ENCODE peak calls at places on chromosomes 3 and 15, in nine cellular contexts. M is cardiac fibroblast; S is CD8-positive, alpha-beta T cell; B is BJ; C is right cardiac atrium; Z is CD4-positive, alpha-beta memory T cell; V is osteoblast; E is epithelial cell of esophagus; T is cardiac muscle cell. L is an unnamed sample.

GRCh38 chr3:31105438-31106077 is 211.1 kb upstream of the GADL1 start:
- DNase-seq in E (peak; percentile 95), Z (no peak), T (peak; percentile 87), M (peak; percentile 82), S (no peak), V (peak; percentile 89), C (no peak), B (peak; percentile 76), L (no peak)

GRCh38 chr15:85743392-85744045 is 51.2 kb downstream of the KLHL25 start:
- DNase-seq in M (no peak), Z (no peak), V (no peak), E (no peak), T (no peak), B (no peak), S (no peak), C (no peak), L (no peak)

GRCh38 chr3:134640872-134641470 is 9.9 kb downstream of the KY start:
- DNase-seq in C (no peak), T (peak; percentile 71), S (no peak), E (peak; percentile 61), Z (no peak), B (no peak), M (peak; percentile 68), V (peak; percentile 91), L (no peak)

GRCh38 chr3:65666426-65667091 is 372.2 kb downstream of the MAGI1 start:
- DNase-seq in E (peak; percentile 59), V (no peak), Z (no peak), M (no peak), S (no peak), B (no peak), C (no peak), T (peak; percentile 11), L (no peak)

GRCh38 chr15:60340207-60340921 is 57.4 kb downstream of the ANXA2 start:
- DNase-seq in T (no peak), C (no peak), Z (no peak), E (peak; percentile 70), S (no peak), V (no peak), B (no peak), M (no peak), L (no peak)

GRCh38 chr3:66797916-66798560 is 200.1 kb upstream of the KBTBD8 start:
- DNase-seq in B (no peak), M (peak; percentile 52), V (peak; percentile 70), T (peak; percentile 74), E (peak; percentile 51), C (peak; percentile 56), Z (no peak), S (no peak), L (no peak)

GRCh38 chr3:150302246-150302645 is 105.9 kb upstream of the TSC22D2 start:
- DNase-seq in Z (no peak), B (no peak), S (no peak), V (no peak), T (no peak), C (no peak), M (no peak), E (no peak), L (no peak)

GRCh38 chr15:65249641-65250040 is 37.0 kb downstream of the PARP16 start:
- DNase-seq in S (no peak), Z (no peak), B (no peak), C (no peak), V (peak; percentile 38), T (no peak), M (no peak), E (no peak), L (peak; percentile 32)

DNA sequence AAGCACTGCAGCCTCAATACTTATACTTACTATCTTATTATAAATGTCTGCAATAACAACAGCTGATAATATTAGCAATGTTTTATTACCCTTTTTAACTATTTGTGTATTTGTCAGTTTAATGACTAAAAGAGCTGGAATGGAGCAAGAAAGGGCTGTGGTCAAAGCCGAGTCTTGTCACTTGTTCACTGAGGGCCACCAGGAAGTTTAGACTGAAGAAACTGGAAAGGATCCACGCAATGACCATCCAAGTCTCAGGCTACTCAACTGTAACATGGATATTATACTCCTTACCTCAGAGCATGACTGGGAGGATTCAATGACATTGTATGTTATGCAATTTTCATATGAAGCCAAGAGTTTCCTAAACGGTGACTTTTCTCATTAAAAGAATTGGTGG is 90.4 kb downstream of the TJP1 start:
- DNase-seq in C (no peak), V (no peak), B (no peak), Z (no peak), E (no peak), T (no peak), M (no peak), S (no peak), L (no peak)
- H3K4me3 ChIP-seq in C (no peak overlapping the region), V (no peak overlapping the region), B (no peak overlapping the region), Z (no peak overlapping the region), E (no peak overlapping the region), T (no peak overlapping the region), M (no peak overlapping the region), S (no peak overlapping the region), L (no peak overlapping the region)

GRCh38 chr3:196050597-196050996 is 31.3 kb downstream of the TFRC start:
- DNase-seq in Z (no peak), M (no peak), B (no peak), S (no peak), C (no peak), V (no peak), T (no peak), E (no peak), L (no peak)

GRCh38 chr3:196055683-196056270 is 26.1 kb downstream of the TFRC start:
- DNase-seq in C (no peak), B (no peak), V (no peak), T (peak; percentile 21), M (peak; percentile 5), S (no peak), Z (no peak), E (peak; percentile 8), L (no peak)

GRCh38 chr3:196055267-196055666 is 26.6 kb downstream of the TFRC start:
- DNase-seq in Z (no peak), B (no peak), M (no peak), S (no peak), E (no peak), T (no peak), V (no peak), C (no peak), L (no peak)

GRCh38 chr3:196051336-196052076 is 30.4 kb downstream of the TFRC start:
- DNase-seq in C (no peak), E (no peak), B (no peak), Z (no peak), V (no peak), S (no peak), M (no peak), T (no peak), L (no peak)

GRCh38 chr3:196053487-196053886 is 28.4 kb downstream of the TFRC start:
- DNase-seq in Z (no peak), B (no peak), T (no peak), M (no peak), E (no peak), S (no peak), C (no peak), V (no peak), L (no peak)
- H3K4me3 ChIP-seq in Z (no peak overlapping the region), B (no peak overlapping the region), T (no peak overlapping the region), M (no peak overlapping the region), E (no peak overlapping the region), S (no peak overlapping the region), C (no peak overlapping the region), V (no peak overlapping the region), L (no peak overlapping the region)

GRCh38 chr3:33128706-33129105 is 14.9 kb downstream of the CRTAP start:
- DNase-seq in V (peak; percentile 77), E (no peak), B (no peak), S (no peak), Z (no peak), C (no peak), T (peak; percentile 10), M (no peak), L (no peak)

GRCh38 chr3:33134026-33134625 is 20.3 kb downstream of the CRTAP start:
- DNase-seq in B (no peak), S (no peak), E (peak; percentile 67), T (no peak), Z (no peak), V (peak; percentile 81), C (no peak), M (no peak), L (no peak)

GRCh38 chr3:33132019-33132360 is 18.2 kb downstream of the CRTAP start:
- DNase-seq in E (no peak), M (no peak), S (no peak), Z (no peak), C (no peak), V (no peak), T (no peak), B (no peak), L (no peak)

GRCh38 chr3:33130144-33130543 is 16.3 kb downstream of the CRTAP start:
- DNase-seq in V (no peak), T (no peak), S (no peak), C (no peak), E (no peak), M (no peak), Z (no peak), B (no peak), L (no peak)

DNA sequence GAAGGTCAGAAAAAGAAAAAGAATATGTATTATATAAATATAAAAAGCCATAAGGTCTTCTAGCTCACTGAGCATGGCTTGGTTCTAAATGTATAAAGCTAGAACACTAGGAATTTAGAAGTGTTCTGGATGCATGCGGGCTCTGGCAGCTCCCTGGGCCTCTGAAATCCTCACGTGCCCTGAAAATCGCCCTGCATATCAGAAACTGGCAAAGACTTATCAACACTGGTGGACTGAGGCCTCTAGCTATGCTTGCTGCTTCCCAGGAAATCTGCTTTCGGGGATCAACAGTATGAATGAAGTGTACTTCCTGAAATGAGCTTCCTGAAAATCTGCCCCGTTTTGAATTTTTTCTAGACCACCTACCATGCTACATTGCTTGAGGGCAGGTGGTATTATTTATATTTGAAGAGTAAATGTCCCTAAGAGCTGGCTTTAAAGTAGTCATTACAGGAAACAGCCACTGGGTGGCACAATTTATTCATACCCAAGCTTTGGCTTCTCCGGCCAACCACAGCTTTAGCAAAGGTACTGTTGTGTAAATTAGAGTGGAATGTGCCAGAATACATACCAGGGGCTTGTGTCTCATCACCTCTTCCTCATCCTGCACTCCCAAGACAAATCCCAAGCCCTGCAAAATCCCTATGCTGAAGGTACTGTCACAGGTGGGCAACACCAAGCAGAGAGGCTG is 17.7 kb downstream of the CRTAP start:
- DNase-seq in C (no peak), M (peak; percentile 85), S (no peak), Z (peak; percentile 31), T (peak; percentile 86), V (peak; percentile 84), B (no peak), E (peak; percentile 81), L (no peak)
- H3K4me3 ChIP-seq in C (no peak overlapping the region), M (no peak overlapping the region), S (no peak overlapping the region), Z (no peak overlapping the region), T (no peak overlapping the region), V (no peak overlapping the region), B (no peak overlapping the region), E (no peak overlapping the region), L (no peak overlapping the region)

GRCh38 chr3:185936814-185937688 is 763 bp downstream of the TRA2B start:
- DNase-seq in M (peak; percentile 92), T (peak; percentile 92), Z (peak; percentile 88), E (peak; percentile 88), C (peak; percentile 96), S (peak; percentile 74), B (no peak), V (peak; percentile 79), L (peak; percentile 90)

GRCh38 chr3:185932213-185932612 is 5.6 kb downstream of the TRA2B start:
- DNase-seq in S (no peak), B (no peak), T (no peak), E (no peak), C (no peak), V (no peak), Z (no peak), M (no peak), L (no peak)

GRCh38 chr3:185935465-185936263 is 2.1 kb downstream of the TRA2B start:
- DNase-seq in B (no peak), T (no peak), Z (no peak), S (no peak), E (no peak), M (no peak), V (no peak), C (no peak), L (no peak)

GRCh38 chr3:185933374-185933950 is 4.4 kb downstream of the TRA2B start:
- DNase-seq in B (no peak), T (no peak), M (no peak), C (no peak), S (no peak), V (no peak), E (no peak), Z (no peak), L (no peak)

DNA sequence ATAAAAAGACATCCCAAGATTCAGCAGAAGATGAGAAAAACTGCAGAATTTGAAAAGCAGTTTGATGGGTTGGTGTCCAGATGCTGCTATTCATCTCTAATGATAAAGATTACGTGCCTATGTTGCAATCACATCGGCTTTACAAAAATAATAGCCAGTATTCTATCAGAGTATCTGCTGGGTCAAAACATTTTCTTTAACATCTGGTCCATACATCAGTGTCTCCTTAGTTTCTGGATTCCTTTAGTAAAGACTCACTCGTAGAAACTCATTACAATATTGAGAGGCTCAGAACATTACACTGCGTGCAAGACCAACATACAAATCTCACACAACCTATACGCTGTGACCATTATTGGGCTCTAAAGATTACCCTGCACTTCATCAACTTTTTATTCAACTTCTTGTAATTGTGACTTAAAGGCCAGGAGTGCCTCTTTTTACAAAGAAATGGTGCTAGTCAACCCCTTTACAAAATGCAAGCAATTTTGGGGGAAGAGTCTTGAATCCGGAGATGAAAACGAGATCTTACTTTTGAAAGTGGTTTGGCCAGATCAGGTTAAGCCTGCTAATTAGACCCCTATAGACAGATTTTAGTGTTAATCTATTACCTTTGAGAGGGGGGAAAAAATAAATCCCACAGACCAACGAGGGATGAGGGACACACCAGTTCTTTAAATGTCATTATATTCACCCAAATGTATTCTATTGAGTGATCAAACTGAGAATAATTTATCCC is 2.9 kb downstream of the TRA2B start:
- DNase-seq in V (no peak), B (no peak), M (no peak), S (no peak), C (no peak), Z (no peak), E (no peak), T (no peak), L (no peak)
- H3K4me3 ChIP-seq in V (peak overlapping the region; percentile 96), B (peak overlapping the region; percentile 74), M (peak overlapping the region; percentile 71), S (peak overlapping the region; percentile 93), C (peak overlapping the region; percentile 77), Z (peak overlapping the region; percentile 98), E (peak overlapping the region; percentile 96), T (peak overlapping the region; percentile 97), L (peak overlapping the region; percentile 100)

L was measured in GM06990.